ENCODE peak calls at places on chromosomes 4 and X, in four cellular contexts. V is epithelial cell of esophagus, E is kidney epithelial cell, S is coronary artery. N is an unnamed sample.

GRCh38 chr4:184400375-184400870 is 73.9 kb downstream of the IRF2 start:
- DNase-seq in S (no peak), E (no peak), V (peak), N (no peak)

GRCh38 chrX:16785247-16786138 is 773 bp upstream of the TXLNG start:
- DNase-seq in E (no peak), V (no peak), S (peak), N (no peak)

GRCh38 chr4:55553442-55553841 is 6.7 kb upstream of the CLOCK start:
- DNase-seq in V (no peak), E (no peak), S (no peak), N (no peak)

GRCh38 chrX:130082244-130083106 is 27.8 kb downstream of the ELF4 start:
- DNase-seq in S (no peak), V (no peak), E (no peak), N (no peak)

GRCh38 chr4:154364012-154364863 is 127.4 kb downstream of the DCHS2 start:
- DNase-seq in S (no peak), E (no peak), V (no peak), N (no peak)

GRCh38 chr4:111798840-111799239 is 346.4 kb upstream of the FAM241A start:
- DNase-seq in V (no peak), S (no peak), E (no peak), N (no peak)

GRCh38 chrX:17182317-17182716 is 192.7 kb upstream of the NHS start:
- DNase-seq in V (no peak), E (no peak), S (no peak), N (no peak)

GRCh38 chrX:119622356-119623232 is 16.4 kb upstream of the NKRF start:
- DNase-seq in V (no peak), S (no peak), E (no peak), N (no peak)

GRCh38 chrX:138875472-138875871 is 164.0 kb upstream of the FGF13 start:
- DNase-seq in S (no peak), V (peak), E (no peak), N (no peak)

GRCh38 chr4:111483375-111484169 is 661.7 kb upstream of the FAM241A start:
- DNase-seq in E (no peak), V (no peak), S (no peak), N (no peak)

GRCh38 chr4:29853843-29854242 is 866.3 kb upstream of the PCDH7 start:
- DNase-seq in E (no peak), S (no peak), V (no peak), N (no peak)

GRCh38 chrX:108641589-108642272 is 94.6 kb downstream of the IRS4 start:
- DNase-seq in S (no peak), V (no peak), E (no peak), N (no peak)